ENCODE peak calls at places on chromosomes 12 and 14, in nine cellular contexts. C, E, O, B, K, P, M, S and G are unnamed samples.

GRCh38 chr12:131112690-131113290 is 159.1 kb downstream of the ADGRD1 start:
- ATAC-seq in E (no peak), B (no peak), M (peak; percentile 62), S (peak; percentile 72), P (peak; percentile 14), C (no peak), O (no peak), K (no peak), G (no peak)

GRCh38 chr14:52131640-52132320 is 62.9 kb upstream of the NID2 start:
- ATAC-seq in S (peak; percentile 85), C (no peak), P (peak; percentile 69), K (peak; percentile 23), M (peak; percentile 83), E (no peak), B (peak; percentile 94), O (peak; percentile 91), G (no peak)

GRCh38 chr12:54680374-54680773 is 32.2 kb upstream of the DCD start:
- ATAC-seq in P (peak; percentile 39), S (no peak), K (no peak), C (peak; percentile 56), M (peak; percentile 49), B (no peak), E (no peak), O (no peak), G (peak; percentile 69)

GRCh38 chr14:77580477-77580876 is 36.0 kb downstream of the SPTLC2 start:
- ATAC-seq in O (no peak), E (no peak), K (no peak), C (no peak), P (no peak), S (no peak), B (peak; percentile 6), M (peak; percentile 31), G (no peak)

GRCh38 chr14:68193970-68194634 is 374.5 kb downstream of the RAD51B start:
- ATAC-seq in K (no peak), S (no peak), O (no peak), M (no peak), P (no peak), C (no peak), B (peak; percentile 14), E (no peak), G (no peak)

GRCh38 chr12:7868391-7868790 is 4.3 kb downstream of the SLC2A14 start:
- ATAC-seq in C (no peak), K (no peak), S (no peak), P (no peak), E (no peak), M (no peak), B (peak; percentile 57), O (no peak), G (no peak)

GRCh38 chr14:46651526-46652144 is at the start of gene RPL10L:
- ATAC-seq in S (no peak), B (no peak), E (no peak), O (no peak), P (no peak), K (no peak), C (no peak), M (no peak), G (no peak)

GRCh38 chr14:101104485-101104884 is 201.0 kb upstream of the RTL1 start:
- ATAC-seq in C (no peak), S (no peak), K (no peak), B (no peak), O (no peak), M (no peak), P (no peak), E (no peak), G (no peak)

GRCh38 chr12:52198454-52199215 is 6.8 kb upstream of the KRT80 start:
- ATAC-seq in C (no peak), M (peak; percentile 38), S (peak; percentile 59), K (no peak), B (no peak), E (no peak), O (no peak), P (peak; percentile 64), G (peak; percentile 1)

GRCh38 chr12:118145798-118146156 is 9.9 kb downstream of the PEBP1 start:
- ATAC-seq in S (no peak), O (no peak), E (no peak), B (no peak), C (no peak), P (no peak), K (no peak), M (no peak), G (peak; percentile 23)

GRCh38 chr14:60944206-60944605 is 36.7 kb downstream of the TRMT5 start:
- ATAC-seq in S (no peak), K (no peak), B (peak; percentile 32), O (no peak), P (no peak), M (no peak), C (no peak), E (no peak), G (no peak)